ENCODE peak calls at places on chromosomes 6 and 20, in seven cellular contexts. N is pancreas, Q is AG04450, O is body of pancreas, F is neural progenitor cell, H is mesendoderm, D is fibroblast of mammary gland. T is an unnamed sample.

GRCh38 chr6:119077643-119078448 is 618 bp downstream of the FAM184A start:
- DNase-seq in N (peak), Q (no peak), O (peak), F (peak), H (peak), D (peak), T (no peak)

GRCh38 chr20:31717478-31717946 is 5.2 kb downstream of the BCL2L1 start:
- DNase-seq in N (no peak), Q (no peak), O (no peak), F (no peak), H (no peak), D (no peak), T (no peak)

GRCh38 chr6:168264593-168265335 is 54.8 kb downstream of the DACT2 start:
- DNase-seq in N (no peak), Q (no peak), O (no peak), F (no peak), H (peak), D (no peak), T (no peak)

GRCh38 chr6:145815351-145815772 is 767 bp upstream of the FBXO30 start:
- DNase-seq in N (no peak), Q (no peak), O (no peak), F (no peak), H (peak), D (peak), T (no peak)

GRCh38 chr6:139647001-139647400 is 272.6 kb upstream of the CITED2 start:
- DNase-seq in N (no peak), Q (no peak), O (no peak), F (no peak), H (no peak), D (no peak), T (no peak)

GRCh38 chr6:139161169-139161568 is 26.3 kb downstream of the HECA start:
- DNase-seq in N (no peak), Q (no peak), O (no peak), F (no peak), H (no peak), D (peak), T (peak)

GRCh38 chr20:4740774-4741431 is 19.2 kb downstream of the PRND start:
- DNase-seq in N (peak), Q (no peak), O (peak), F (peak), H (peak), D (peak), T (peak)

GRCh38 chr20:1087311-1087710 is 31.1 kb upstream of the PSMF1 start:
- DNase-seq in N (no peak), Q (no peak), O (no peak), F (no peak), H (no peak), D (no peak), T (peak)

GRCh38 chr20:14064921-14065320 is 69.6 kb downstream of the MACROD2 start:
- DNase-seq in N (no peak), Q (no peak), O (no peak), F (no peak), H (no peak), D (no peak), T (no peak)

GRCh38 chr20:1577906-1578305 is 20.4 kb upstream of the SIRPD start:
- DNase-seq in N (no peak), Q (no peak), O (no peak), F (no peak), H (no peak), D (no peak), T (no peak)

GRCh38 chr6:99768166-99768565 is 161.5 kb downstream of the PRDM13 start:
- DNase-seq in N (no peak), Q (no peak), O (no peak), F (no peak), H (no peak), D (no peak), T (no peak)

GRCh38 chr20:50464026-50464724 is 46.0 kb upstream of the PTPN1 start:
- DNase-seq in N (peak), Q (no peak), O (peak), F (peak), H (peak), D (peak), T (no peak)

GRCh38 chr6:155247618-155248017 is 16.2 kb upstream of the CLDN20 start:
- DNase-seq in N (no peak), Q (peak), O (no peak), F (no peak), H (peak), D (peak), T (no peak)

GRCh38 chr6:1724616-1725015 is 114.9 kb downstream of the FOXC1 start:
- DNase-seq in N (no peak), Q (no peak), O (no peak), F (no peak), H (peak), D (no peak), T (no peak)

GRCh38 chr6:162726997-162727346 is 594 bp downstream of the PRKN start:
- DNase-seq in N (no peak), Q (no peak), O (no peak), F (no peak), H (peak), D (no peak), T (peak)

GRCh38 chr20:20233041-20233514 is 134.8 kb upstream of the INSM1 start:
- DNase-seq in N (no peak), Q (no peak), O (no peak), F (no peak), H (no peak), D (no peak), T (no peak)

GRCh38 chr20:54668271-54669053 is 193.1 kb downstream of the DOK5 start:
- DNase-seq in N (peak), Q (no peak), O (peak), F (peak), H (peak), D (peak), T (peak)

GRCh38 chr6:5036309-5036708 is 32.5 kb upstream of the RPP40 start:
- DNase-seq in N (no peak), Q (no peak), O (no peak), F (peak), H (peak), D (peak), T (no peak)

GRCh38 chr6:75422024-75422639 is 71.5 kb downstream of the FILIP1 start:
- DNase-seq in N (no peak), Q (no peak), O (no peak), F (no peak), H (no peak), D (peak), T (no peak)

GRCh38 chr6:87199787-87200186 is 44.4 kb downstream of the ZNF292 start:
- DNase-seq in N (no peak), Q (no peak), O (no peak), F (peak), H (no peak), D (no peak), T (no peak)

GRCh38 chr6:4776967-4777925 is 1.0 kb downstream of the CDYL start:
- DNase-seq in N (no peak), Q (no peak), O (no peak), F (peak), H (peak), D (peak), T (peak)

GRCh38 chr20:63328716-63329275 is 32.4 kb downstream of the CHRNA4 start:
- DNase-seq in N (no peak), Q (no peak), O (no peak), F (no peak), H (no peak), D (no peak), T (no peak)

GRCh38 chr6:135144678-135145508 is 36.2 kb upstream of the MYB start:
- DNase-seq in N (no peak), Q (no peak), O (no peak), F (peak), H (peak), D (peak), T (peak)

GRCh38 chr6:22512716-22513452 is 56.5 kb upstream of the HDGFL1 start:
- DNase-seq in N (no peak), Q (peak), O (no peak), F (no peak), H (no peak), D (peak), T (no peak)

GRCh38 chr6:40963019-40963418 is 76.0 kb downstream of the UNC5CL start:
- DNase-seq in N (no peak), Q (no peak), O (no peak), F (no peak), H (no peak), D (no peak), T (no peak)

GRCh38 chr6:147752686-147753418 is 244.4 kb downstream of the SAMD5 start:
- DNase-seq in N (no peak), Q (no peak), O (no peak), F (no peak), H (no peak), D (no peak), T (no peak)

GRCh38 chr6:138977646-138978167 is 10.3 kb downstream of the REPS1 start:
- DNase-seq in N (no peak), Q (no peak), O (no peak), F (no peak), H (no peak), D (no peak), T (no peak)

GRCh38 chr6:44805239-44805849 is 417.8 kb downstream of the CDC5L start:
- DNase-seq in N (no peak), Q (peak), O (no peak), F (no peak), H (no peak), D (peak), T (no peak)

GRCh38 chr6:88815491-88815890 is 147.9 kb downstream of the RNGTT start:
- DNase-seq in N (no peak), Q (no peak), O (no peak), F (no peak), H (no peak), D (no peak), T (no peak)

GRCh38 chr6:41097467-41098090 is 24.8 kb downstream of the NFYA start:
- DNase-seq in N (no peak), Q (no peak), O (no peak), F (no peak), H (peak), D (no peak), T (no peak)

GRCh38 chr6:15901141-15902115 is 227.5 kb upstream of the MYLIP start:
- DNase-seq in N (no peak), Q (no peak), O (no peak), F (no peak), H (no peak), D (no peak), T (no peak)

GRCh38 chr20:46051556-46052323 is 22.7 kb downstream of the SLC12A5 start:
- DNase-seq in N (no peak), Q (no peak), O (no peak), F (no peak), H (no peak), D (no peak), T (no peak)

DNA sequence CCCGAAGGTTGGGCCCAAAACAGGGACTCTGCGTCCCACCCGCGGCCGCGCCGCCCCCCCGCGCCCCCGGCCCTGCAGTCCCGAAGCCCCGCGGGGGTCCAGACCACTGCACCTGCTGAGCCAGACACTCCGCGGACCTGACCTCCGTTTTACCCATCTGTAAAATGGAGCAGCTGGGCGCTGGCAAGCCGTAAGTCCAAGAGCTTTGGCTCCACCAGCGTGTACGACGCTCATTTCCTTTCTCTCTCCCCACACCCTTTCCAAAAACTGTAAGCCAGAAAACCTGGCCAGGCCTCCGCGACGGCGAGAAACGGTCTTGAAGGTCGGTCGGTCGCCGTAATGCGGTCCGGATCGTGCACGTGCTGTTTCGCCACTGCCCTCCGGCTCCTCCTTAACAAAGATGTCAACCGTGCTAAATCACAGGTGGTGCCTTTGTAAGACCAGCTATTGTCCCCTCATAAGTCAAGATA is 7.8 kb upstream of the NR2E1 start:
- DNase-seq in N (no peak), Q (no peak), O (no peak), F (peak), H (no peak), D (no peak), T (no peak)
- H3K4me3 ChIP-seq in N (peak), Q (no peak), O (no peak), F (peak), H (no peak), D (no peak), T (no peak)

GRCh38 chr6:10659697-10660348 is 34.6 kb downstream of the C6orf52 start:
- DNase-seq in N (no peak), Q (no peak), O (no peak), F (peak), H (peak), D (no peak), T (no peak)

GRCh38 chr6:10658910-10659696 is 35.3 kb downstream of the C6orf52 start:
- DNase-seq in N (no peak), Q (no peak), O (no peak), F (no peak), H (peak), D (no peak), T (no peak)

DNA sequence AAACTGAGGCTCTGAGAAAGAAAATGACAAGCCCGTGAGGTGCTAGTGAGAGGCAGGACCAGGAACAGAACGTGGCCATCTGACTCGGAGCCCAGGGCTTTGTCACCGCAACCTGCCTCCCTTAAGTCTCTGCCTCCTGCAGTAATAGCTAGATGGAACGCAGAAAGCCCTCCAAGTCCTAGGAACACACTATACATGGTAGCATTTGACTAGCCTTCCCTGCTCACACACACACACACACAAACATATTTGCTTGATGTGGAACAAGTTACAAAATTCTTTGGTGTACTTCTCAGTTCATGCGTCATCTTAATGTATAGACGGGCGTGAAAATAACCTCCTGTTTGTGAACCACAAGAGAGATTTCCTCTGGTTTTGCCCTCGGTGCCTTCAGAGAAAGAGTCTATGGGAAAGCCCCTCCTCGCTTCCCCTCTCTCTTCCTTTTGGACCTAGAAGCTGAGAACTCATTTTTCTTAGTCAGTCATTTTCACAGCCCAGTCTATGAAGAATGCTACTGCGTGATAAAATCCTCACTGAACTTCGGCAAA is 38.8 kb downstream of the C6orf52 start:
- DNase-seq in N (no peak), Q (no peak), O (no peak), F (no peak), H (no peak), D (no peak), T (peak)
- H3K4me3 ChIP-seq in N (no peak), Q (no peak), O (no peak), F (no peak), H (no peak), D (no peak), T (no peak)

DNA sequence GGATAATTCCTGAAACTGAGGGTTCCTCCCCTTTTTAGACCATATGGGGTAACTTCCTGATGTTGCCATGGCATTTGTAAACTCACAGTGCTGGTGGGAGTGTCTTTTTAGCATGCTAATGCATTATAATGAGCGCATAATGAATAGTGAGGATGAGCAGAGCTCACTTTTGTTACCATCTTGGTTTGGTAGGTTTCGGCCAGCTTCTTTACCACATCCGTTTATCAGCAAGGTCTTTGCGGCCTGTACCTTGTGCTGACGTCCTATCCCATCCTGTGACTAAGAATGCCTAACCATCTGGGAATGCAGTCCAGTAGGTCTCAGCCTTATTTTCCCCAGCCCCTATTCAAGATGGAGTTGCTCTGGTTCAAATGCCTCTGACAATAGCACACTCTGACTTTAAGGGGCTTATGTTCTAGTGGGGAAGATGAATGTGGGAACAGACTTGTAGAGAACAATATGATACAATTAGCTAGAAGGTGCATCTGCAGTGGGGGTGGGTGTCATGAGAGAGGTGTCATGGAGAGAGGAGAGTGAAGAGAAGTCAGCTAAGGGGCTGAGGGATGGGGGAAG is 4.2 kb upstream of the GPR31 start:
- DNase-seq in N (no peak), Q (no peak), O (no peak), F (no peak), H (no peak), D (no peak), T (no peak)
- H3K4me3 ChIP-seq in N (no peak), Q (no peak), O (no peak), F (no peak), H (no peak), D (no peak), T (no peak)

DNA sequence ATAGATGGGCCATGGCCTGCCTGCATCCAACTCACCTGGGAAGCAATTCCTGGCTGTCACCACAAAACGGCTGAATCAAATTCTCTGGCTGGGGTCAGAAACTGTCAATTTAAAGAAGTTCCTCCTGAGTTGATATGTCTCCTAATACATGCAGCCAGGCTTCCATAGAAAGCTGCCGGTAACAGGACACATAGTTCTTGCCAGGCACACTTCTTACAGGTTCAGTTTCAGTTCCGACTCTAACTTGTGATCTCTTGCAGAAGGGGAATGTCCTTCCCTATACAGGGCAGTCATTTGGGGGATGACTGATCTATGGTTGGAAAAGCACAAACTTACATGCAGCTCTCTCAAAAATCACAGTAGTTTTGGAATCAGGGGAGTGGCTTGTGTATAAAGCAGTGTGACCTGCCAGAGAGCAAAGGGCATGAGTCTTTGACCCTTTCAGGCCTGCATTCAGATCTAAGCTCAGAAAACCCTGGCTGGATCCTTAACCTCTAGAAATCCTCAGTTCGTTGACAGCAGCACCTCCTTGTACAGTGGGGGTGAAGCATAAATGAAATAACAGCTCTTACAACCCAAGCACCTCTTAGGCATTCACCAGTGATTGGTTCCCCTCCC is 195.6 kb downstream of the SCP2D1 start:
- DNase-seq in N (no peak), Q (no peak), O (no peak), F (no peak), H (no peak), D (no peak), T (no peak)
- H3K4me3 ChIP-seq in N (no peak), Q (no peak), O (no peak), F (no peak), H (no peak), D (no peak), T (no peak)

GRCh38 chr6:143329323-143329722 is 121.2 kb downstream of the ADAT2 start:
- DNase-seq in N (no peak), Q (no peak), O (no peak), F (no peak), H (no peak), D (no peak), T (no peak)
- H3K4me3 ChIP-seq in N (no peak), Q (no peak), O (no peak), F (no peak), H (no peak), D (no peak), T (no peak)

GRCh38 chr6:127514396-127515227 is 4.5 kb downstream of the MTCL3 start:
- DNase-seq in N (peak), Q (no peak), O (no peak), F (peak), H (peak), D (peak), T (no peak)
- H3K4me3 ChIP-seq in N (no peak), Q (peak), O (no peak), F (peak), H (peak), D (peak), T (peak)

GRCh38 chr20:32918751-32919150 is 60.0 kb downstream of the EFCAB8 start:
- DNase-seq in N (no peak), Q (no peak), O (no peak), F (no peak), H (no peak), D (no peak), T (no peak)
- H3K4me3 ChIP-seq in N (no peak), Q (no peak), O (no peak), F (no peak), H (no peak), D (no peak), T (no peak)

GRCh38 chr6:17280138-17280537 is 1.0 kb upstream of the RBM24 start:
- DNase-seq in N (no peak), Q (no peak), O (no peak), F (no peak), H (peak), D (no peak), T (no peak)
- H3K4me3 ChIP-seq in N (no peak), Q (no peak), O (no peak), F (peak), H (peak), D (no peak), T (no peak)